ENCODE peak calls at places on chromosomes 13 and 19, in nine cellular contexts. C is HCEC 1CT, R is foreskin fibroblast, O is astrocyte of the spinal cord, J is T-cell, D is Karpas-422, T is mucosa of descending colon, X is Panc1, A is BE2C. F is an unnamed sample.

GRCh38 chr13:51311271-51311670 is 28.2 kb upstream of the SERPINE3 start:
- DNase-seq in C (no peak), R (no peak), O (no peak), J (no peak), D (no peak), T (no peak), X (no peak), A (no peak), F (no peak)

GRCh38 chr13:109610517-109610916 is 175.9 kb downstream of the IRS2 start:
- DNase-seq in C (peak; percentile 20), R (no peak), O (no peak), J (peak; percentile 45), D (peak; percentile 60), T (peak; percentile 68), X (no peak), A (peak; percentile 61), F (no peak)

GRCh38 chr13:97786510-97786909 is 167.0 kb upstream of the IPO5 start:
- DNase-seq in C (no peak), R (no peak), O (no peak), J (no peak), D (no peak), T (no peak), X (no peak), A (no peak), F (no peak)

GRCh38 chr19:33771308-33772101 is 25.2 kb upstream of the KCTD15 start:
- DNase-seq in C (peak; percentile 17), R (peak; percentile 39), O (peak; percentile 49), J (peak; percentile 56), D (peak; percentile 92), T (peak; percentile 82), X (no peak), A (peak; percentile 87), F (peak; percentile 58)

GRCh38 chr13:112058519-112058873 is 8.5 kb upstream of the SOX1 start:
- DNase-seq in C (no peak), R (no peak), O (no peak), J (no peak), D (no peak), T (no peak), X (no peak), A (no peak), F (no peak)

GRCh38 chr19:17339088-17339741 is 1.9 kb downstream of the GTPBP3 start:
- DNase-seq in C (no peak), R (no peak), O (no peak), J (peak; percentile 31), D (peak; percentile 79), T (peak; percentile 66), X (no peak), A (peak; percentile 35), F (no peak)

GRCh38 chr13:42747399-42747873 is 33.9 kb upstream of the FAM216B start:
- DNase-seq in C (peak; percentile 99), R (peak; percentile 96), O (peak; percentile 98), J (no peak), D (no peak), T (peak; percentile 14), X (no peak), A (no peak), F (no peak)

GRCh38 chr19:12617646-12618045 is 6.9 kb downstream of the ZNF791 start:
- DNase-seq in C (no peak), R (no peak), O (no peak), J (no peak), D (no peak), T (no peak), X (no peak), A (no peak), F (no peak)

GRCh38 chr13:49020940-49021548 is 45.3 kb downstream of the FNDC3A start:
- DNase-seq in C (peak; percentile 14), R (no peak), O (peak; percentile 52), J (no peak), D (peak; percentile 10), T (no peak), X (no peak), A (no peak), F (no peak)

F was measured in NCI-H1694 treated with DMSO at 0.1 percent for 48 hours.